ENCODE peak calls at places on chromosomes 5 and 9, in nine cellular contexts. One of them, this sample, is unnamed.

GRCh38 chr9:95462419-95463121 is 54.2 kb downstream of the PTCH1 start:
- DNase-seq in choroid plexus epithelial cell: peak
- DNase-seq in SK-N-SH: peak
- DNase-seq in Calu3: no peak
- DNase-seq in cardiac fibroblast: peak
- DNase-seq in upper lobe of right lung: no peak
- DNase-seq in prostate gland: peak
- DNase-seq in GM12865: peak
- DNase-seq in DND-41: peak
- DNase-seq in this sample: no peak

GRCh38 chr5:171650605-171651004 is 135.0 kb upstream of the SMIM23 start:
- DNase-seq in DND-41: no peak
- DNase-seq in upper lobe of right lung: no peak
- DNase-seq in GM12865: no peak
- DNase-seq in prostate gland: no peak
- DNase-seq in Calu3: no peak
- DNase-seq in SK-N-SH: no peak
- DNase-seq in choroid plexus epithelial cell: no peak
- DNase-seq in cardiac fibroblast: no peak
- DNase-seq in this sample: no peak

GRCh38 chr5:118249386-118249785 is 739.0 kb downstream of the DTWD2 start:
- DNase-seq in prostate gland: no peak
- DNase-seq in SK-N-SH: no peak
- DNase-seq in upper lobe of right lung: no peak
- DNase-seq in Calu3: no peak
- DNase-seq in GM12865: peak
- DNase-seq in choroid plexus epithelial cell: no peak
- DNase-seq in cardiac fibroblast: no peak
- DNase-seq in DND-41: no peak
- DNase-seq in this sample: no peak

GRCh38 chr5:151719228-151719861 is 32.6 kb upstream of the SPARC start:
- DNase-seq in prostate gland: no peak
- DNase-seq in upper lobe of right lung: no peak
- DNase-seq in cardiac fibroblast: peak
- DNase-seq in choroid plexus epithelial cell: peak
- DNase-seq in SK-N-SH: no peak
- DNase-seq in DND-41: peak
- DNase-seq in GM12865: peak
- DNase-seq in Calu3: peak
- DNase-seq in this sample: peak

GRCh38 chr5:135739383-135739961 is 95.0 kb upstream of the SLC25A48 start:
- DNase-seq in SK-N-SH: no peak
- DNase-seq in DND-41: no peak
- DNase-seq in GM12865: no peak
- DNase-seq in cardiac fibroblast: peak
- DNase-seq in prostate gland: no peak
- DNase-seq in upper lobe of right lung: no peak
- DNase-seq in choroid plexus epithelial cell: peak
- DNase-seq in Calu3: no peak
- DNase-seq in this sample: no peak

GRCh38 chr5:32276173-32276853 is 36.4 kb downstream of the MTMR12 start:
- DNase-seq in choroid plexus epithelial cell: peak
- DNase-seq in Calu3: no peak
- DNase-seq in SK-N-SH: no peak
- DNase-seq in DND-41: no peak
- DNase-seq in prostate gland: no peak
- DNase-seq in upper lobe of right lung: no peak
- DNase-seq in GM12865: peak
- DNase-seq in cardiac fibroblast: peak
- DNase-seq in this sample: no peak

GRCh38 chr9:123860603-123861002 is 69.3 kb downstream of the DENND1A start:
- DNase-seq in Calu3: no peak
- DNase-seq in SK-N-SH: no peak
- DNase-seq in choroid plexus epithelial cell: no peak
- DNase-seq in upper lobe of right lung: no peak
- DNase-seq in cardiac fibroblast: no peak
- DNase-seq in GM12865: no peak
- DNase-seq in prostate gland: no peak
- DNase-seq in DND-41: no peak
- DNase-seq in this sample: no peak

GRCh38 chr9:101514056-101514455 is 19.6 kb upstream of the RNF20 start:
- DNase-seq in choroid plexus epithelial cell: peak
- DNase-seq in Calu3: no peak
- DNase-seq in GM12865: no peak
- DNase-seq in cardiac fibroblast: peak
- DNase-seq in SK-N-SH: no peak
- DNase-seq in upper lobe of right lung: no peak
- DNase-seq in DND-41: no peak
- DNase-seq in prostate gland: no peak
- DNase-seq in this sample: no peak

GRCh38 chr5:149264432-149265069 is 7.1 kb upstream of the AFAP1L1 start:
- DNase-seq in prostate gland: peak
- DNase-seq in SK-N-SH: peak
- DNase-seq in Calu3: peak
- DNase-seq in cardiac fibroblast: no peak
- DNase-seq in upper lobe of right lung: no peak
- DNase-seq in GM12865: peak
- DNase-seq in DND-41: no peak
- DNase-seq in choroid plexus epithelial cell: no peak
- DNase-seq in this sample: peak

GRCh38 chr5:81556809-81557208 is 162.9 kb upstream of the ACOT12 start:
- DNase-seq in cardiac fibroblast: no peak
- DNase-seq in Calu3: no peak
- DNase-seq in SK-N-SH: no peak
- DNase-seq in choroid plexus epithelial cell: no peak
- DNase-seq in GM12865: peak
- DNase-seq in prostate gland: no peak
- DNase-seq in DND-41: no peak
- DNase-seq in upper lobe of right lung: no peak
- DNase-seq in this sample: no peak

GRCh38 chr5:149585910-149586309 is 4.6 kb downstream of the ARHGEF37 start:
- DNase-seq in DND-41: no peak
- DNase-seq in cardiac fibroblast: peak
- DNase-seq in Calu3: no peak
- DNase-seq in prostate gland: no peak
- DNase-seq in GM12865: no peak
- DNase-seq in upper lobe of right lung: no peak
- DNase-seq in choroid plexus epithelial cell: no peak
- DNase-seq in SK-N-SH: no peak
- DNase-seq in this sample: no peak

GRCh38 chr5:68476854-68477253 is 261.3 kb downstream of the PIK3R1 start:
- DNase-seq in DND-41: no peak
- DNase-seq in choroid plexus epithelial cell: no peak
- DNase-seq in cardiac fibroblast: no peak
- DNase-seq in upper lobe of right lung: no peak
- DNase-seq in Calu3: peak
- DNase-seq in SK-N-SH: no peak
- DNase-seq in GM12865: no peak
- DNase-seq in prostate gland: no peak
- DNase-seq in this sample: no peak
- TF ChIP-seq CTCF in DND-41: no peak
- TF ChIP-seq CTCF in choroid plexus epithelial cell: peak
- TF ChIP-seq CTCF in cardiac fibroblast: no peak
- TF ChIP-seq CTCF in upper lobe of right lung: no peak
- TF ChIP-seq CTCF in Calu3: no peak
- TF ChIP-seq CTCF in SK-N-SH: peak
- TF ChIP-seq CTCF in GM12865: no peak
- TF ChIP-seq CTCF in prostate gland: no peak
- TF ChIP-seq CTCF in this sample: no peak

DNA sequence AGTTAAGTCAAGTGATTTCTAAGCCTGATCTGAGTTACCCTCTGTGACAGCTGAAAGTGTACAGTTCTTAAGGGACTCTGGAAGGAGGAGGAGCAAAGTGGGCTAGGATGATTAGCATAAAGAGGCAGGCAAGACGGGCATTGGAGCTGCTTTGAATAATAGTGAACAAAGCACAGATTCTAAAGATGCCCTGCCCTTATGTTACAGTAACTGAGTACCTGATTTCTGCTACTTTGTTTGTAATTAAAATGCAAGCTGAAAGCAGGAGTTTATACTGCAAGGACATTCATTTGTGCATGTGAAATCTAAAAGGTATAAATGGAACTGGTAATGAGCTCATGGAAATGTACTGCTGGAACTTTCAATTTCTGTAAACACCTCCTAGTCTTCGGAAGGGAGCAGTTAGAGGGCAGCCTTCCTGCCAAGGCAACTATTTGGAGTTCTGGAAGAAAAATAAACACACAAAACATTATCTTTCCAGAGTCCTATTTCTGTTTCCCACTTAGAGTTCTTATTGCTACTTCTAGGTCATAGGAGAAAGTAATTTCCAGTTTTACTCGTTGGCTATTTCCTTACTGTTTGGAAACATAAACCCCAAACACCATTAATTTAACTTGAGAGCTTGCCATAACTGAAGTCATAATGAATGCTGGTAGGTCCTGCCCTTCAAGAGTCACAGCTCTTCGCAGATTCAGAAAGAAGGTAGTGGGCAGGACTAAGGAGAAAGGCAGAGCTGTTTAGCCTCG is at the start of gene RANBP3L:
- DNase-seq in GM12865: peak
- DNase-seq in choroid plexus epithelial cell: peak
- DNase-seq in upper lobe of right lung: no peak
- DNase-seq in prostate gland: peak
- DNase-seq in Calu3: no peak
- DNase-seq in DND-41: no peak
- DNase-seq in cardiac fibroblast: peak
- DNase-seq in SK-N-SH: no peak
- DNase-seq in this sample: peak
- TF ChIP-seq CTCF in GM12865: no peak
- TF ChIP-seq CTCF in choroid plexus epithelial cell: no peak
- TF ChIP-seq CTCF in upper lobe of right lung: no peak
- TF ChIP-seq CTCF in prostate gland: peak
- TF ChIP-seq CTCF in Calu3: no peak
- TF ChIP-seq CTCF in DND-41: no peak
- TF ChIP-seq CTCF in cardiac fibroblast: no peak
- TF ChIP-seq CTCF in SK-N-SH: no peak
- TF ChIP-seq CTCF in this sample: no peak

DNA sequence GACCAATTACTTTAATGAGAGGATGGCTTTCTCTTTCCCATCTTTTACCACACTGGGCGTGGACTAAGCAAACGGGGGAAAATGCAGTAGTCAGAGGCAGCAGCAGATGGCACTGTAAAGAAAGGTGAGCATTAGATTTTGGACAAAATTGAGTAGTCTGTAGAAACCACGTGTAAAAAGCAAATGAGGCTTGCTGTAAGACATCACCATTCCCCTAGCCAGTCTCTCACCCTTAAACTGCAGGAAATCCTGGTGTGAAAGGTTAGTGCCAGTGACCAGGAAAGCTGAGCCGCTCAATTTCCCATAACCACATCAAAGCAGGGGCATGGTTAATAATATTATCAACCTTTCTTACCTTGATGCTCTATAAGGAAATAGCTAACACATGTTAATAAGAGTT is 31.8 kb downstream of the SPATA31C2 start:
- DNase-seq in cardiac fibroblast: peak
- DNase-seq in upper lobe of right lung: no peak
- DNase-seq in SK-N-SH: peak
- DNase-seq in DND-41: peak
- DNase-seq in prostate gland: no peak
- DNase-seq in choroid plexus epithelial cell: peak
- DNase-seq in GM12865: no peak
- DNase-seq in Calu3: peak
- DNase-seq in this sample: peak
- TF ChIP-seq CTCF in cardiac fibroblast: peak
- TF ChIP-seq CTCF in upper lobe of right lung: peak
- TF ChIP-seq CTCF in SK-N-SH: peak
- TF ChIP-seq CTCF in DND-41: peak
- TF ChIP-seq CTCF in prostate gland: peak
- TF ChIP-seq CTCF in choroid plexus epithelial cell: peak
- TF ChIP-seq CTCF in GM12865: peak
- TF ChIP-seq CTCF in Calu3: no peak
- TF ChIP-seq CTCF in this sample: peak

GRCh38 chr5:6592611-6593010 is 40.2 kb downstream of the NSUN2 start:
- DNase-seq in choroid plexus epithelial cell: peak
- DNase-seq in upper lobe of right lung: no peak
- DNase-seq in SK-N-SH: no peak
- DNase-seq in Calu3: no peak
- DNase-seq in GM12865: no peak
- DNase-seq in cardiac fibroblast: peak
- DNase-seq in DND-41: no peak
- DNase-seq in prostate gland: no peak
- DNase-seq in this sample: peak

GRCh38 chr5:6595405-6595804 is 37.4 kb downstream of the NSUN2 start:
- DNase-seq in DND-41: no peak
- DNase-seq in cardiac fibroblast: no peak
- DNase-seq in Calu3: no peak
- DNase-seq in upper lobe of right lung: no peak
- DNase-seq in choroid plexus epithelial cell: no peak
- DNase-seq in GM12865: no peak
- DNase-seq in prostate gland: no peak
- DNase-seq in SK-N-SH: no peak
- DNase-seq in this sample: no peak

GRCh38 chr5:6591671-6592288 is 41.1 kb downstream of the NSUN2 start:
- DNase-seq in upper lobe of right lung: no peak
- DNase-seq in SK-N-SH: no peak
- DNase-seq in choroid plexus epithelial cell: no peak
- DNase-seq in Calu3: no peak
- DNase-seq in GM12865: no peak
- DNase-seq in DND-41: no peak
- DNase-seq in cardiac fibroblast: no peak
- DNase-seq in prostate gland: no peak
- DNase-seq in this sample: no peak

GRCh38 chr5:6594066-6594465 is 38.8 kb downstream of the NSUN2 start:
- DNase-seq in cardiac fibroblast: no peak
- DNase-seq in SK-N-SH: no peak
- DNase-seq in prostate gland: no peak
- DNase-seq in GM12865: no peak
- DNase-seq in Calu3: no peak
- DNase-seq in choroid plexus epithelial cell: no peak
- DNase-seq in DND-41: no peak
- DNase-seq in upper lobe of right lung: no peak
- DNase-seq in this sample: no peak

DNA sequence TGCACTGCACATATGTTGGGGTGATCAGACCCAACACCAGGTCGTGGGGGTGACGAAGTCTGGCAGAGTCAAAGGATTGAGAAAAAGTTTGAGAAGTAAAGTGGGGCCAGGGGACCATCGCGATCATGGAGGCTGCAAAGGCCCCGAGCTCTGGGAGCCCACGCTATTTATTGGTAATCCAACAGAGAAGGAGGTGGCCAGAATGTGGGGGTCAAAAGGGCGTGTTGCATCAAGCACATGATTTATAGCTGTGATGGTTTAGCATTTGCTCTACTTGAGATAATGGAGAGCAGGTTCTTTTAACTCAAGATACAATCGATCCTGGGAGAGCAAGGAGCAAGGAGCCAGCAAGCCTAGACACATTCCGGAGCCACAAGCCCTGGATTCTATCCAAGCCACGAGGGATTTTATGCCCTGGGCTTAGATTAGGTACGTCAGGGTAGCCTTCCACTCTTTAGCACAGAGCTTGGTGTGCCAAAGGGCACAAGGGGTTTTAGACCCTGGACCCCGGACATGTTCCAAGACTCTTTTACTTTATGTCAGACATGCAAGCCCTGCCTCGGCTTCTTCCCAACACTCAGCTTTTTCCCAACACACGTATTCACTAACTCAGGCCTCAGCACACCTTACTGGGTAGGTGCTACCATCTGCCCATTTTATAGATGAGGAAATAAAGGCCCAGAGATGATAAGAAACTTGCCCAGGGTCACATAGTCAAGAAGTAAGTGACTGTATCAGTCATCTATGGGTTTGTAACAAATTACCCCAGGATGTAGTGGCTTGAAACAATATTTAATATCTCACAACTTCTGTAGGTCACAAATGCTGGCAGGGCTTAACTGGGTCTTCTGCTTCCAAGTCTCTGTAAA is 39.5 kb downstream of the NSUN2 start:
- DNase-seq in choroid plexus epithelial cell: no peak
- DNase-seq in cardiac fibroblast: no peak
- DNase-seq in Calu3: no peak
- DNase-seq in prostate gland: no peak
- DNase-seq in upper lobe of right lung: no peak
- DNase-seq in GM12865: no peak
- DNase-seq in DND-41: no peak
- DNase-seq in SK-N-SH: no peak
- DNase-seq in this sample: peak
- TF ChIP-seq CTCF in choroid plexus epithelial cell: no peak
- TF ChIP-seq CTCF in cardiac fibroblast: no peak
- TF ChIP-seq CTCF in Calu3: no peak
- TF ChIP-seq CTCF in prostate gland: no peak
- TF ChIP-seq CTCF in upper lobe of right lung: no peak
- TF ChIP-seq CTCF in GM12865: no peak
- TF ChIP-seq CTCF in DND-41: no peak
- TF ChIP-seq CTCF in SK-N-SH: no peak
- TF ChIP-seq CTCF in this sample: no peak

This sample was measured in MCF 10A.